ENCODE peak calls at places on chromosomes 11 and 22, in ten cellular contexts. One of them, this sample, is unnamed.

GRCh38 chr11:86673872-86674750 is 1.7 kb upstream of the ME3 start:
- DNase-seq in T47D: no peak
- DNase-seq in NCI-H345: no peak
- DNase-seq in CD8-positive, alpha-beta T cell: no peak
- DNase-seq in activated T-cell treated with anti-CD3 and anti-CD28 coated beads for 1 hour: no peak
- DNase-seq in stimulated activated CD8-positive, alpha-beta memory T cell treated with anti-CD3 and anti-CD28 coated beads, Interleukin-15, amount 100 ng/mL, for 24 hours: no peak
- DNase-seq in sciatic nerve: no peak
- DNase-seq in stimulated activated CD4-positive, alpha-beta T cell treated with anti-CD3 and anti-CD28 coated beads, Interleukin-1b, Interleukin-23, amount 100 ng/mL, for 24 hours: no peak
- DNase-seq in HEK293T: no peak
- DNase-seq in lower lobe of right lung: no peak
- DNase-seq in this sample: no peak

GRCh38 chr22:46297151-46297819 is 615 bp downstream of the GTSE1 start:
- DNase-seq in stimulated activated CD4-positive, alpha-beta T cell treated with anti-CD3 and anti-CD28 coated beads, Interleukin-1b, Interleukin-23, amount 100 ng/mL, for 24 hours: no peak
- DNase-seq in T47D: no peak
- DNase-seq in NCI-H345: peak; percentile 29
- DNase-seq in activated T-cell treated with anti-CD3 and anti-CD28 coated beads for 1 hour: no peak
- DNase-seq in HEK293T: peak; percentile 44
- DNase-seq in stimulated activated CD8-positive, alpha-beta memory T cell treated with anti-CD3 and anti-CD28 coated beads, Interleukin-15, amount 100 ng/mL, for 24 hours: no peak
- DNase-seq in lower lobe of right lung: peak; percentile 52
- DNase-seq in CD8-positive, alpha-beta T cell: no peak
- DNase-seq in sciatic nerve: peak; percentile 69
- DNase-seq in this sample: peak; percentile 34

GRCh38 chr22:46251816-46252380 is 1.8 kb upstream of the CDPF1 start:
- DNase-seq in lower lobe of right lung: no peak
- DNase-seq in T47D: no peak
- DNase-seq in HEK293T: no peak
- DNase-seq in sciatic nerve: no peak
- DNase-seq in stimulated activated CD4-positive, alpha-beta T cell treated with anti-CD3 and anti-CD28 coated beads, Interleukin-1b, Interleukin-23, amount 100 ng/mL, for 24 hours: no peak
- DNase-seq in CD8-positive, alpha-beta T cell: no peak
- DNase-seq in stimulated activated CD8-positive, alpha-beta memory T cell treated with anti-CD3 and anti-CD28 coated beads, Interleukin-15, amount 100 ng/mL, for 24 hours: no peak
- DNase-seq in activated T-cell treated with anti-CD3 and anti-CD28 coated beads for 1 hour: no peak
- DNase-seq in NCI-H345: no peak
- DNase-seq in this sample: no peak

GRCh38 chr11:58024601-58025091 is 965 bp downstream of the OR9Q1 start:
- DNase-seq in activated T-cell treated with anti-CD3 and anti-CD28 coated beads for 1 hour: no peak
- DNase-seq in lower lobe of right lung: peak; percentile 61
- DNase-seq in sciatic nerve: peak; percentile 77
- DNase-seq in T47D: no peak
- DNase-seq in NCI-H345: no peak
- DNase-seq in stimulated activated CD4-positive, alpha-beta T cell treated with anti-CD3 and anti-CD28 coated beads, Interleukin-1b, Interleukin-23, amount 100 ng/mL, for 24 hours: no peak
- DNase-seq in CD8-positive, alpha-beta T cell: no peak
- DNase-seq in stimulated activated CD8-positive, alpha-beta memory T cell treated with anti-CD3 and anti-CD28 coated beads, Interleukin-15, amount 100 ng/mL, for 24 hours: no peak
- DNase-seq in HEK293T: no peak
- DNase-seq in this sample: no peak

GRCh38 chr11:128303383-128303782 is 284.0 kb downstream of the ETS1 start:
- DNase-seq in NCI-H345: no peak
- DNase-seq in lower lobe of right lung: no peak
- DNase-seq in stimulated activated CD8-positive, alpha-beta memory T cell treated with anti-CD3 and anti-CD28 coated beads, Interleukin-15, amount 100 ng/mL, for 24 hours: no peak
- DNase-seq in HEK293T: no peak
- DNase-seq in stimulated activated CD4-positive, alpha-beta T cell treated with anti-CD3 and anti-CD28 coated beads, Interleukin-1b, Interleukin-23, amount 100 ng/mL, for 24 hours: no peak
- DNase-seq in activated T-cell treated with anti-CD3 and anti-CD28 coated beads for 1 hour: no peak
- DNase-seq in T47D: no peak
- DNase-seq in CD8-positive, alpha-beta T cell: no peak
- DNase-seq in sciatic nerve: no peak
- DNase-seq in this sample: no peak

GRCh38 chr22:24486501-24486921 is 8.6 kb upstream of the UPB1 start:
- DNase-seq in T47D: no peak
- DNase-seq in HEK293T: no peak
- DNase-seq in lower lobe of right lung: no peak
- DNase-seq in sciatic nerve: no peak
- DNase-seq in stimulated activated CD8-positive, alpha-beta memory T cell treated with anti-CD3 and anti-CD28 coated beads, Interleukin-15, amount 100 ng/mL, for 24 hours: no peak
- DNase-seq in activated T-cell treated with anti-CD3 and anti-CD28 coated beads for 1 hour: no peak
- DNase-seq in NCI-H345: no peak
- DNase-seq in stimulated activated CD4-positive, alpha-beta T cell treated with anti-CD3 and anti-CD28 coated beads, Interleukin-1b, Interleukin-23, amount 100 ng/mL, for 24 hours: no peak
- DNase-seq in CD8-positive, alpha-beta T cell: no peak
- DNase-seq in this sample: no peak

GRCh38 chr11:2762451-2762850 is 62.7 kb upstream of the KCNQ1OT1 start:
- DNase-seq in stimulated activated CD4-positive, alpha-beta T cell treated with anti-CD3 and anti-CD28 coated beads, Interleukin-1b, Interleukin-23, amount 100 ng/mL, for 24 hours: no peak
- DNase-seq in T47D: no peak
- DNase-seq in lower lobe of right lung: no peak
- DNase-seq in NCI-H345: no peak
- DNase-seq in activated T-cell treated with anti-CD3 and anti-CD28 coated beads for 1 hour: no peak
- DNase-seq in stimulated activated CD8-positive, alpha-beta memory T cell treated with anti-CD3 and anti-CD28 coated beads, Interleukin-15, amount 100 ng/mL, for 24 hours: no peak
- DNase-seq in HEK293T: no peak
- DNase-seq in CD8-positive, alpha-beta T cell: no peak
- DNase-seq in sciatic nerve: peak; percentile 42
- DNase-seq in this sample: peak; percentile 3

GRCh38 chr11:69542314-69543168 is 61.1 kb downstream of the LINC01488 start:
- DNase-seq in NCI-H345: no peak
- DNase-seq in HEK293T: no peak
- DNase-seq in stimulated activated CD4-positive, alpha-beta T cell treated with anti-CD3 and anti-CD28 coated beads, Interleukin-1b, Interleukin-23, amount 100 ng/mL, for 24 hours: no peak
- DNase-seq in T47D: no peak
- DNase-seq in lower lobe of right lung: peak; percentile 36
- DNase-seq in stimulated activated CD8-positive, alpha-beta memory T cell treated with anti-CD3 and anti-CD28 coated beads, Interleukin-15, amount 100 ng/mL, for 24 hours: no peak
- DNase-seq in sciatic nerve: peak; percentile 47
- DNase-seq in CD8-positive, alpha-beta T cell: no peak
- DNase-seq in activated T-cell treated with anti-CD3 and anti-CD28 coated beads for 1 hour: no peak
- DNase-seq in this sample: no peak

GRCh38 chr11:102046841-102047240 is 396 bp upstream of the CFAP300 start:
- DNase-seq in HEK293T: no peak
- DNase-seq in stimulated activated CD8-positive, alpha-beta memory T cell treated with anti-CD3 and anti-CD28 coated beads, Interleukin-15, amount 100 ng/mL, for 24 hours: no peak
- DNase-seq in NCI-H345: no peak
- DNase-seq in sciatic nerve: no peak
- DNase-seq in T47D: no peak
- DNase-seq in CD8-positive, alpha-beta T cell: no peak
- DNase-seq in lower lobe of right lung: no peak
- DNase-seq in activated T-cell treated with anti-CD3 and anti-CD28 coated beads for 1 hour: no peak
- DNase-seq in stimulated activated CD4-positive, alpha-beta T cell treated with anti-CD3 and anti-CD28 coated beads, Interleukin-1b, Interleukin-23, amount 100 ng/mL, for 24 hours: no peak
- DNase-seq in this sample: no peak

GRCh38 chr11:119635041-119635745 is 93.8 kb downstream of the NECTIN1 start:
- DNase-seq in stimulated activated CD4-positive, alpha-beta T cell treated with anti-CD3 and anti-CD28 coated beads, Interleukin-1b, Interleukin-23, amount 100 ng/mL, for 24 hours: no peak
- DNase-seq in NCI-H345: no peak
- DNase-seq in lower lobe of right lung: no peak
- DNase-seq in activated T-cell treated with anti-CD3 and anti-CD28 coated beads for 1 hour: no peak
- DNase-seq in HEK293T: no peak
- DNase-seq in T47D: no peak
- DNase-seq in CD8-positive, alpha-beta T cell: no peak
- DNase-seq in stimulated activated CD8-positive, alpha-beta memory T cell treated with anti-CD3 and anti-CD28 coated beads, Interleukin-15, amount 100 ng/mL, for 24 hours: no peak
- DNase-seq in sciatic nerve: no peak
- DNase-seq in this sample: no peak

GRCh38 chr11:47192111-47192510 is 5.9 kb upstream of the PACSIN3 start:
- DNase-seq in CD8-positive, alpha-beta T cell: no peak
- DNase-seq in T47D: no peak
- DNase-seq in lower lobe of right lung: no peak
- DNase-seq in stimulated activated CD4-positive, alpha-beta T cell treated with anti-CD3 and anti-CD28 coated beads, Interleukin-1b, Interleukin-23, amount 100 ng/mL, for 24 hours: no peak
- DNase-seq in HEK293T: no peak
- DNase-seq in NCI-H345: no peak
- DNase-seq in stimulated activated CD8-positive, alpha-beta memory T cell treated with anti-CD3 and anti-CD28 coated beads, Interleukin-15, amount 100 ng/mL, for 24 hours: no peak
- DNase-seq in sciatic nerve: no peak
- DNase-seq in activated T-cell treated with anti-CD3 and anti-CD28 coated beads for 1 hour: no peak
- DNase-seq in this sample: no peak

GRCh38 chr11:74540270-74540669 is 46.7 kb upstream of the LIPT2 start:
- DNase-seq in CD8-positive, alpha-beta T cell: no peak
- DNase-seq in sciatic nerve: no peak
- DNase-seq in stimulated activated CD4-positive, alpha-beta T cell treated with anti-CD3 and anti-CD28 coated beads, Interleukin-1b, Interleukin-23, amount 100 ng/mL, for 24 hours: no peak
- DNase-seq in NCI-H345: no peak
- DNase-seq in HEK293T: no peak
- DNase-seq in activated T-cell treated with anti-CD3 and anti-CD28 coated beads for 1 hour: no peak
- DNase-seq in T47D: no peak
- DNase-seq in stimulated activated CD8-positive, alpha-beta memory T cell treated with anti-CD3 and anti-CD28 coated beads, Interleukin-15, amount 100 ng/mL, for 24 hours: no peak
- DNase-seq in lower lobe of right lung: no peak
- DNase-seq in this sample: no peak

GRCh38 chr11:65613091-65613928 is 711 bp downstream of the MAP3K11 start:
- DNase-seq in stimulated activated CD4-positive, alpha-beta T cell treated with anti-CD3 and anti-CD28 coated beads, Interleukin-1b, Interleukin-23, amount 100 ng/mL, for 24 hours: no peak
- DNase-seq in HEK293T: no peak
- DNase-seq in NCI-H345: no peak
- DNase-seq in CD8-positive, alpha-beta T cell: no peak
- DNase-seq in stimulated activated CD8-positive, alpha-beta memory T cell treated with anti-CD3 and anti-CD28 coated beads, Interleukin-15, amount 100 ng/mL, for 24 hours: no peak
- DNase-seq in activated T-cell treated with anti-CD3 and anti-CD28 coated beads for 1 hour: no peak
- DNase-seq in lower lobe of right lung: peak; percentile 70
- DNase-seq in sciatic nerve: peak; percentile 78
- DNase-seq in T47D: peak; percentile 58
- DNase-seq in this sample: no peak

GRCh38 chr11:17473071-17473744 is 3.4 kb downstream of the ABCC8 start:
- DNase-seq in HEK293T: peak; percentile 78
- DNase-seq in stimulated activated CD4-positive, alpha-beta T cell treated with anti-CD3 and anti-CD28 coated beads, Interleukin-1b, Interleukin-23, amount 100 ng/mL, for 24 hours: no peak
- DNase-seq in sciatic nerve: no peak
- DNase-seq in stimulated activated CD8-positive, alpha-beta memory T cell treated with anti-CD3 and anti-CD28 coated beads, Interleukin-15, amount 100 ng/mL, for 24 hours: no peak
- DNase-seq in NCI-H345: peak; percentile 28
- DNase-seq in activated T-cell treated with anti-CD3 and anti-CD28 coated beads for 1 hour: no peak
- DNase-seq in lower lobe of right lung: no peak
- DNase-seq in CD8-positive, alpha-beta T cell: no peak
- DNase-seq in T47D: peak; percentile 51
- DNase-seq in this sample: no peak

GRCh38 chr22:44309137-44309536 is 3.6 kb downstream of the SHISAL1 start:
- DNase-seq in CD8-positive, alpha-beta T cell: no peak
- DNase-seq in activated T-cell treated with anti-CD3 and anti-CD28 coated beads for 1 hour: no peak
- DNase-seq in sciatic nerve: no peak
- DNase-seq in lower lobe of right lung: no peak
- DNase-seq in NCI-H345: no peak
- DNase-seq in stimulated activated CD8-positive, alpha-beta memory T cell treated with anti-CD3 and anti-CD28 coated beads, Interleukin-15, amount 100 ng/mL, for 24 hours: no peak
- DNase-seq in HEK293T: no peak
- DNase-seq in T47D: no peak
- DNase-seq in stimulated activated CD4-positive, alpha-beta T cell treated with anti-CD3 and anti-CD28 coated beads, Interleukin-1b, Interleukin-23, amount 100 ng/mL, for 24 hours: no peak
- DNase-seq in this sample: no peak

GRCh38 chr22:20509344-20510047 is 2.1 kb downstream of the MED15 start:
- DNase-seq in lower lobe of right lung: peak; percentile 80
- DNase-seq in sciatic nerve: peak; percentile 78
- DNase-seq in T47D: no peak
- DNase-seq in CD8-positive, alpha-beta T cell: no peak
- DNase-seq in stimulated activated CD4-positive, alpha-beta T cell treated with anti-CD3 and anti-CD28 coated beads, Interleukin-1b, Interleukin-23, amount 100 ng/mL, for 24 hours: peak; percentile 44
- DNase-seq in NCI-H345: no peak
- DNase-seq in activated T-cell treated with anti-CD3 and anti-CD28 coated beads for 1 hour: no peak
- DNase-seq in HEK293T: peak; percentile 61
- DNase-seq in stimulated activated CD8-positive, alpha-beta memory T cell treated with anti-CD3 and anti-CD28 coated beads, Interleukin-15, amount 100 ng/mL, for 24 hours: no peak
- DNase-seq in this sample: peak; percentile 46

GRCh38 chr22:37242395-37242918 is 1.6 kb downstream of the RAC2 start:
- DNase-seq in stimulated activated CD8-positive, alpha-beta memory T cell treated with anti-CD3 and anti-CD28 coated beads, Interleukin-15, amount 100 ng/mL, for 24 hours: no peak
- DNase-seq in activated T-cell treated with anti-CD3 and anti-CD28 coated beads for 1 hour: peak; percentile 83
- DNase-seq in sciatic nerve: no peak
- DNase-seq in CD8-positive, alpha-beta T cell: peak; percentile 67
- DNase-seq in T47D: no peak
- DNase-seq in HEK293T: no peak
- DNase-seq in stimulated activated CD4-positive, alpha-beta T cell treated with anti-CD3 and anti-CD28 coated beads, Interleukin-1b, Interleukin-23, amount 100 ng/mL, for 24 hours: peak; percentile 84
- DNase-seq in lower lobe of right lung: peak; percentile 89
- DNase-seq in NCI-H345: no peak
- DNase-seq in this sample: peak; percentile 83

GRCh38 chr11:78790784-78791183 is 216.1 kb upstream of the NARS2 start:
- DNase-seq in HEK293T: no peak
- DNase-seq in activated T-cell treated with anti-CD3 and anti-CD28 coated beads for 1 hour: no peak
- DNase-seq in lower lobe of right lung: no peak
- DNase-seq in stimulated activated CD4-positive, alpha-beta T cell treated with anti-CD3 and anti-CD28 coated beads, Interleukin-1b, Interleukin-23, amount 100 ng/mL, for 24 hours: no peak
- DNase-seq in CD8-positive, alpha-beta T cell: no peak
- DNase-seq in stimulated activated CD8-positive, alpha-beta memory T cell treated with anti-CD3 and anti-CD28 coated beads, Interleukin-15, amount 100 ng/mL, for 24 hours: no peak
- DNase-seq in T47D: no peak
- DNase-seq in NCI-H345: no peak
- DNase-seq in sciatic nerve: no peak
- DNase-seq in this sample: no peak

GRCh38 chr22:32144875-32145274 is 14.2 kb downstream of the C22orf42 start:
- DNase-seq in HEK293T: no peak
- DNase-seq in stimulated activated CD4-positive, alpha-beta T cell treated with anti-CD3 and anti-CD28 coated beads, Interleukin-1b, Interleukin-23, amount 100 ng/mL, for 24 hours: no peak
- DNase-seq in CD8-positive, alpha-beta T cell: no peak
- DNase-seq in NCI-H345: no peak
- DNase-seq in stimulated activated CD8-positive, alpha-beta memory T cell treated with anti-CD3 and anti-CD28 coated beads, Interleukin-15, amount 100 ng/mL, for 24 hours: no peak
- DNase-seq in lower lobe of right lung: no peak
- DNase-seq in activated T-cell treated with anti-CD3 and anti-CD28 coated beads for 1 hour: no peak
- DNase-seq in sciatic nerve: no peak
- DNase-seq in T47D: no peak
- DNase-seq in this sample: no peak

GRCh38 chr22:43060213-43060612 is 29.0 kb downstream of the TTLL1 start:
- DNase-seq in stimulated activated CD8-positive, alpha-beta memory T cell treated with anti-CD3 and anti-CD28 coated beads, Interleukin-15, amount 100 ng/mL, for 24 hours: peak; percentile 19
- DNase-seq in NCI-H345: no peak
- DNase-seq in sciatic nerve: no peak
- DNase-seq in T47D: no peak
- DNase-seq in CD8-positive, alpha-beta T cell: peak; percentile 4
- DNase-seq in activated T-cell treated with anti-CD3 and anti-CD28 coated beads for 1 hour: peak; percentile 6
- DNase-seq in HEK293T: peak; percentile 78
- DNase-seq in stimulated activated CD4-positive, alpha-beta T cell treated with anti-CD3 and anti-CD28 coated beads, Interleukin-1b, Interleukin-23, amount 100 ng/mL, for 24 hours: peak; percentile 5
- DNase-seq in lower lobe of right lung: peak; percentile 52
- DNase-seq in this sample: peak; percentile 14

GRCh38 chr11:62444271-62444833 is 25.5 kb downstream of the SCGB1A1 start:
- DNase-seq in stimulated activated CD8-positive, alpha-beta memory T cell treated with anti-CD3 and anti-CD28 coated beads, Interleukin-15, amount 100 ng/mL, for 24 hours: no peak
- DNase-seq in lower lobe of right lung: peak; percentile 69
- DNase-seq in T47D: no peak
- DNase-seq in CD8-positive, alpha-beta T cell: no peak
- DNase-seq in HEK293T: no peak
- DNase-seq in NCI-H345: peak; percentile 66
- DNase-seq in stimulated activated CD4-positive, alpha-beta T cell treated with anti-CD3 and anti-CD28 coated beads, Interleukin-1b, Interleukin-23, amount 100 ng/mL, for 24 hours: peak; percentile 34
- DNase-seq in sciatic nerve: peak; percentile 81
- DNase-seq in activated T-cell treated with anti-CD3 and anti-CD28 coated beads for 1 hour: peak; percentile 11
- DNase-seq in this sample: no peak

GRCh38 chr11:3947084-3947483 is 91.6 kb downstream of the STIM1 start:
- DNase-seq in CD8-positive, alpha-beta T cell: peak; percentile 23
- DNase-seq in sciatic nerve: no peak
- DNase-seq in T47D: no peak
- DNase-seq in lower lobe of right lung: no peak
- DNase-seq in stimulated activated CD4-positive, alpha-beta T cell treated with anti-CD3 and anti-CD28 coated beads, Interleukin-1b, Interleukin-23, amount 100 ng/mL, for 24 hours: no peak
- DNase-seq in stimulated activated CD8-positive, alpha-beta memory T cell treated with anti-CD3 and anti-CD28 coated beads, Interleukin-15, amount 100 ng/mL, for 24 hours: no peak
- DNase-seq in NCI-H345: no peak
- DNase-seq in activated T-cell treated with anti-CD3 and anti-CD28 coated beads for 1 hour: peak; percentile 22
- DNase-seq in HEK293T: no peak
- DNase-seq in this sample: peak; percentile 93

GRCh38 chr11:73156686-73157085 is 14.6 kb upstream of the FCHSD2 start:
- DNase-seq in stimulated activated CD4-positive, alpha-beta T cell treated with anti-CD3 and anti-CD28 coated beads, Interleukin-1b, Interleukin-23, amount 100 ng/mL, for 24 hours: no peak
- DNase-seq in NCI-H345: no peak
- DNase-seq in activated T-cell treated with anti-CD3 and anti-CD28 coated beads for 1 hour: no peak
- DNase-seq in stimulated activated CD8-positive, alpha-beta memory T cell treated with anti-CD3 and anti-CD28 coated beads, Interleukin-15, amount 100 ng/mL, for 24 hours: no peak
- DNase-seq in sciatic nerve: no peak
- DNase-seq in lower lobe of right lung: no peak
- DNase-seq in HEK293T: no peak
- DNase-seq in T47D: no peak
- DNase-seq in CD8-positive, alpha-beta T cell: no peak
- DNase-seq in this sample: no peak

GRCh38 chr22:42646569-42647525 is 2.3 kb downstream of the CYB5R3 start:
- DNase-seq in CD8-positive, alpha-beta T cell: no peak
- DNase-seq in T47D: peak; percentile 66
- DNase-seq in stimulated activated CD8-positive, alpha-beta memory T cell treated with anti-CD3 and anti-CD28 coated beads, Interleukin-15, amount 100 ng/mL, for 24 hours: no peak
- DNase-seq in sciatic nerve: no peak
- DNase-seq in HEK293T: no peak
- DNase-seq in NCI-H345: peak; percentile 22
- DNase-seq in lower lobe of right lung: no peak
- DNase-seq in activated T-cell treated with anti-CD3 and anti-CD28 coated beads for 1 hour: no peak
- DNase-seq in stimulated activated CD4-positive, alpha-beta T cell treated with anti-CD3 and anti-CD28 coated beads, Interleukin-1b, Interleukin-23, amount 100 ng/mL, for 24 hours: no peak
- DNase-seq in this sample: no peak

GRCh38 chr11:13781153-13781552 is 112.7 kb downstream of the FAR1 start:
- DNase-seq in T47D: peak; percentile 30
- DNase-seq in HEK293T: no peak
- DNase-seq in activated T-cell treated with anti-CD3 and anti-CD28 coated beads for 1 hour: no peak
- DNase-seq in stimulated activated CD8-positive, alpha-beta memory T cell treated with anti-CD3 and anti-CD28 coated beads, Interleukin-15, amount 100 ng/mL, for 24 hours: no peak
- DNase-seq in lower lobe of right lung: no peak
- DNase-seq in NCI-H345: no peak
- DNase-seq in CD8-positive, alpha-beta T cell: no peak
- DNase-seq in stimulated activated CD4-positive, alpha-beta T cell treated with anti-CD3 and anti-CD28 coated beads, Interleukin-1b, Interleukin-23, amount 100 ng/mL, for 24 hours: no peak
- DNase-seq in sciatic nerve: no peak
- DNase-seq in this sample: no peak

GRCh38 chr11:64687204-64687603 is 35.8 kb downstream of the NRXN2 start:
- DNase-seq in CD8-positive, alpha-beta T cell: no peak
- DNase-seq in HEK293T: no peak
- DNase-seq in T47D: no peak
- DNase-seq in lower lobe of right lung: no peak
- DNase-seq in sciatic nerve: peak; percentile 75
- DNase-seq in stimulated activated CD8-positive, alpha-beta memory T cell treated with anti-CD3 and anti-CD28 coated beads, Interleukin-15, amount 100 ng/mL, for 24 hours: no peak
- DNase-seq in NCI-H345: no peak
- DNase-seq in stimulated activated CD4-positive, alpha-beta T cell treated with anti-CD3 and anti-CD28 coated beads, Interleukin-1b, Interleukin-23, amount 100 ng/mL, for 24 hours: no peak
- DNase-seq in activated T-cell treated with anti-CD3 and anti-CD28 coated beads for 1 hour: no peak
- DNase-seq in this sample: no peak

GRCh38 chr22:42074846-42075245 is 798 bp downstream of the PHETA2 start:
- DNase-seq in T47D: no peak
- DNase-seq in CD8-positive, alpha-beta T cell: no peak
- DNase-seq in HEK293T: no peak
- DNase-seq in stimulated activated CD8-positive, alpha-beta memory T cell treated with anti-CD3 and anti-CD28 coated beads, Interleukin-15, amount 100 ng/mL, for 24 hours: no peak
- DNase-seq in NCI-H345: no peak
- DNase-seq in activated T-cell treated with anti-CD3 and anti-CD28 coated beads for 1 hour: no peak
- DNase-seq in lower lobe of right lung: no peak
- DNase-seq in sciatic nerve: peak; percentile 56
- DNase-seq in stimulated activated CD4-positive, alpha-beta T cell treated with anti-CD3 and anti-CD28 coated beads, Interleukin-1b, Interleukin-23, amount 100 ng/mL, for 24 hours: no peak
- DNase-seq in this sample: no peak

GRCh38 chr11:121800704-121801516 is 315.1 kb downstream of the BLID start:
- DNase-seq in stimulated activated CD8-positive, alpha-beta memory T cell treated with anti-CD3 and anti-CD28 coated beads, Interleukin-15, amount 100 ng/mL, for 24 hours: no peak
- DNase-seq in stimulated activated CD4-positive, alpha-beta T cell treated with anti-CD3 and anti-CD28 coated beads, Interleukin-1b, Interleukin-23, amount 100 ng/mL, for 24 hours: no peak
- DNase-seq in CD8-positive, alpha-beta T cell: no peak
- DNase-seq in NCI-H345: no peak
- DNase-seq in lower lobe of right lung: no peak
- DNase-seq in T47D: no peak
- DNase-seq in activated T-cell treated with anti-CD3 and anti-CD28 coated beads for 1 hour: no peak
- DNase-seq in HEK293T: no peak
- DNase-seq in sciatic nerve: peak; percentile 67
- DNase-seq in this sample: no peak